ENCODE peak calls at places on chromosomes 7 and 10, in five cellular contexts. One of them, this sample, is unnamed.

GRCh38 chr10:16901102-16901501 is 83.9 kb upstream of the RSU1 start:
- DNase-seq in RPMI8226: no peak
- DNase-seq in cerebellum: no peak
- DNase-seq in skeletal muscle cell: no peak
- DNase-seq in activated B cell treated with CpG ODN at 0.5 μM for 24 hours: no peak
- DNase-seq in this sample: no peak

GRCh38 chr10:91251430-91252056 is 31.1 kb downstream of the PCGF5 start:
- DNase-seq in cerebellum: peak
- DNase-seq in skeletal muscle cell: peak
- DNase-seq in activated B cell treated with CpG ODN at 0.5 μM for 24 hours: no peak
- DNase-seq in RPMI8226: peak
- DNase-seq in this sample: no peak

GRCh38 chr7:2205036-2205780 is 27.5 kb downstream of the MAD1L1 start:
- DNase-seq in skeletal muscle cell: no peak
- DNase-seq in activated B cell treated with CpG ODN at 0.5 μM for 24 hours: no peak
- DNase-seq in cerebellum: no peak
- DNase-seq in RPMI8226: no peak
- DNase-seq in this sample: no peak

GRCh38 chr10:59508296-59508695 is 145.9 kb upstream of the FAM13C start:
- DNase-seq in RPMI8226: no peak
- DNase-seq in skeletal muscle cell: no peak
- DNase-seq in activated B cell treated with CpG ODN at 0.5 μM for 24 hours: no peak
- DNase-seq in cerebellum: no peak
- DNase-seq in this sample: no peak

GRCh38 chr10:42988517-42989395 is 88.1 kb upstream of the RET start:
- DNase-seq in RPMI8226: no peak
- DNase-seq in activated B cell treated with CpG ODN at 0.5 μM for 24 hours: no peak
- DNase-seq in skeletal muscle cell: no peak
- DNase-seq in cerebellum: no peak
- DNase-seq in this sample: no peak

GRCh38 chr10:15801641-15802040 is 58.7 kb downstream of the MINDY3 start:
- DNase-seq in RPMI8226: no peak
- DNase-seq in activated B cell treated with CpG ODN at 0.5 μM for 24 hours: no peak
- DNase-seq in cerebellum: no peak
- DNase-seq in skeletal muscle cell: no peak
- DNase-seq in this sample: no peak

GRCh38 chr7:98974906-98975816 is 96.8 kb downstream of the TRRAP start:
- DNase-seq in RPMI8226: no peak
- DNase-seq in activated B cell treated with CpG ODN at 0.5 μM for 24 hours: no peak
- DNase-seq in skeletal muscle cell: no peak
- DNase-seq in cerebellum: peak
- DNase-seq in this sample: no peak

GRCh38 chr7:143120696-143121405 is 11.0 kb upstream of the PIP start:
- DNase-seq in skeletal muscle cell: no peak
- DNase-seq in cerebellum: no peak
- DNase-seq in activated B cell treated with CpG ODN at 0.5 μM for 24 hours: no peak
- DNase-seq in RPMI8226: no peak
- DNase-seq in this sample: no peak

GRCh38 chr10:132151286-132151950 is 35.3 kb upstream of the DPYSL4 start:
- DNase-seq in activated B cell treated with CpG ODN at 0.5 μM for 24 hours: no peak
- DNase-seq in skeletal muscle cell: no peak
- DNase-seq in cerebellum: no peak
- DNase-seq in RPMI8226: no peak
- DNase-seq in this sample: no peak

GRCh38 chr10:71657604-71658348 is 61.8 kb downstream of the C10orf105 start:
- DNase-seq in RPMI8226: no peak
- DNase-seq in activated B cell treated with CpG ODN at 0.5 μM for 24 hours: no peak
- DNase-seq in skeletal muscle cell: no peak
- DNase-seq in cerebellum: no peak
- DNase-seq in this sample: no peak

GRCh38 chr7:43163885-43164284 is 51.4 kb downstream of the HECW1 start:
- DNase-seq in activated B cell treated with CpG ODN at 0.5 μM for 24 hours: no peak
- DNase-seq in RPMI8226: no peak
- DNase-seq in skeletal muscle cell: no peak
- DNase-seq in cerebellum: peak
- DNase-seq in this sample: no peak

GRCh38 chr10:133403359-133403758 is 9.4 kb downstream of the MTG1 start:
- DNase-seq in skeletal muscle cell: no peak
- DNase-seq in RPMI8226: no peak
- DNase-seq in activated B cell treated with CpG ODN at 0.5 μM for 24 hours: no peak
- DNase-seq in cerebellum: no peak
- DNase-seq in this sample: no peak

GRCh38 chr10:43649149-43649523 is 455 bp upstream of the ZNF32 start:
- DNase-seq in RPMI8226: no peak
- DNase-seq in activated B cell treated with CpG ODN at 0.5 μM for 24 hours: no peak
- DNase-seq in cerebellum: no peak
- DNase-seq in skeletal muscle cell: no peak
- DNase-seq in this sample: no peak

GRCh38 chr10:28054211-28054888 is 55.5 kb upstream of the ODAD2 start:
- DNase-seq in RPMI8226: no peak
- DNase-seq in cerebellum: no peak
- DNase-seq in skeletal muscle cell: peak
- DNase-seq in activated B cell treated with CpG ODN at 0.5 μM for 24 hours: no peak
- DNase-seq in this sample: no peak

GRCh38 chr7:148356303-148356702 is 234.3 kb upstream of the C7orf33 start:
- DNase-seq in RPMI8226: no peak
- DNase-seq in cerebellum: no peak
- DNase-seq in skeletal muscle cell: no peak
- DNase-seq in activated B cell treated with CpG ODN at 0.5 μM for 24 hours: no peak
- DNase-seq in this sample: no peak

GRCh38 chr7:155911471-155912105 is 99.3 kb upstream of the SHH start:
- DNase-seq in cerebellum: no peak
- DNase-seq in activated B cell treated with CpG ODN at 0.5 μM for 24 hours: no peak
- DNase-seq in skeletal muscle cell: no peak
- DNase-seq in RPMI8226: no peak
- DNase-seq in this sample: no peak

GRCh38 chr10:5070648-5071410 is 23.4 kb upstream of the AKR1C3 start:
- DNase-seq in RPMI8226: no peak
- DNase-seq in cerebellum: no peak
- DNase-seq in activated B cell treated with CpG ODN at 0.5 μM for 24 hours: no peak
- DNase-seq in skeletal muscle cell: no peak
- DNase-seq in this sample: no peak

GRCh38 chr7:73526892-73527821 is 5.1 kb upstream of the BAZ1B start:
- DNase-seq in skeletal muscle cell: no peak
- DNase-seq in cerebellum: no peak
- DNase-seq in activated B cell treated with CpG ODN at 0.5 μM for 24 hours: no peak
- DNase-seq in RPMI8226: peak
- DNase-seq in this sample: no peak

GRCh38 chr10:8375137-8375536 is 320.6 kb downstream of the GATA3 start:
- DNase-seq in RPMI8226: no peak
- DNase-seq in cerebellum: no peak
- DNase-seq in activated B cell treated with CpG ODN at 0.5 μM for 24 hours: no peak
- DNase-seq in skeletal muscle cell: no peak
- DNase-seq in this sample: no peak

GRCh38 chr7:40903872-40904271 is 769.1 kb downstream of the SUGCT start:
- DNase-seq in activated B cell treated with CpG ODN at 0.5 μM for 24 hours: no peak
- DNase-seq in skeletal muscle cell: no peak
- DNase-seq in cerebellum: no peak
- DNase-seq in RPMI8226: no peak
- DNase-seq in this sample: no peak

GRCh38 chr7:74141705-74142104 is 32.5 kb upstream of the EIF4H start:
- DNase-seq in activated B cell treated with CpG ODN at 0.5 μM for 24 hours: no peak
- DNase-seq in RPMI8226: no peak
- DNase-seq in skeletal muscle cell: no peak
- DNase-seq in cerebellum: no peak
- DNase-seq in this sample: no peak

GRCh38 chr7:108603922-108604684 is 34.4 kb downstream of the DNAJB9 start:
- DNase-seq in activated B cell treated with CpG ODN at 0.5 μM for 24 hours: no peak
- DNase-seq in cerebellum: no peak
- DNase-seq in RPMI8226: no peak
- DNase-seq in skeletal muscle cell: no peak
- DNase-seq in this sample: no peak

GRCh38 chr10:86261470-86261869 is 105.1 kb downstream of the GRID1 start:
- DNase-seq in cerebellum: no peak
- DNase-seq in skeletal muscle cell: no peak
- DNase-seq in activated B cell treated with CpG ODN at 0.5 μM for 24 hours: no peak
- DNase-seq in RPMI8226: no peak
- DNase-seq in this sample: no peak

GRCh38 chr7:72709909-72710308 is 118.1 kb downstream of the TYW1B start:
- DNase-seq in skeletal muscle cell: no peak
- DNase-seq in RPMI8226: no peak
- DNase-seq in activated B cell treated with CpG ODN at 0.5 μM for 24 hours: no peak
- DNase-seq in cerebellum: no peak
- DNase-seq in this sample: no peak

GRCh38 chr10:29266641-29267040 is 22.2 kb upstream of the LYZL1 start:
- DNase-seq in cerebellum: peak
- DNase-seq in RPMI8226: no peak
- DNase-seq in activated B cell treated with CpG ODN at 0.5 μM for 24 hours: no peak
- DNase-seq in skeletal muscle cell: no peak
- DNase-seq in this sample: no peak

GRCh38 chr10:132575320-132576201 is 38.0 kb downstream of the INPP5A start:
- DNase-seq in skeletal muscle cell: peak
- DNase-seq in RPMI8226: no peak
- DNase-seq in activated B cell treated with CpG ODN at 0.5 μM for 24 hours: peak
- DNase-seq in cerebellum: no peak
- DNase-seq in this sample: no peak

GRCh38 chr7:2971914-2972530 is 71.6 kb downstream of the CARD11 start:
- DNase-seq in RPMI8226: peak
- DNase-seq in cerebellum: no peak
- DNase-seq in activated B cell treated with CpG ODN at 0.5 μM for 24 hours: no peak
- DNase-seq in skeletal muscle cell: no peak
- DNase-seq in this sample: no peak

GRCh38 chr7:98805956-98806838 is 63.6 kb downstream of the TMEM130 start:
- DNase-seq in RPMI8226: no peak
- DNase-seq in activated B cell treated with CpG ODN at 0.5 μM for 24 hours: no peak
- DNase-seq in skeletal muscle cell: no peak
- DNase-seq in cerebellum: no peak
- DNase-seq in this sample: no peak

GRCh38 chr10:49108656-49109055 is 6.7 kb downstream of the VSTM4 start:
- DNase-seq in cerebellum: no peak
- DNase-seq in RPMI8226: no peak
- DNase-seq in skeletal muscle cell: no peak
- DNase-seq in activated B cell treated with CpG ODN at 0.5 μM for 24 hours: no peak
- DNase-seq in this sample: no peak

GRCh38 chr10:8013011-8013410 is 41.5 kb upstream of the GATA3 start:
- DNase-seq in RPMI8226: no peak
- DNase-seq in activated B cell treated with CpG ODN at 0.5 μM for 24 hours: no peak
- DNase-seq in cerebellum: no peak
- DNase-seq in skeletal muscle cell: no peak
- DNase-seq in this sample: no peak

GRCh38 chr10:5557040-5557721 is 32.4 kb downstream of the CALML3 start:
- DNase-seq in RPMI8226: no peak
- DNase-seq in activated B cell treated with CpG ODN at 0.5 μM for 24 hours: no peak
- DNase-seq in cerebellum: no peak
- DNase-seq in skeletal muscle cell: no peak
- DNase-seq in this sample: no peak

GRCh38 chr7:95788288-95788687 is 15.9 kb downstream of the DYNC1I1 start:
- DNase-seq in skeletal muscle cell: no peak
- DNase-seq in cerebellum: no peak
- DNase-seq in RPMI8226: no peak
- DNase-seq in activated B cell treated with CpG ODN at 0.5 μM for 24 hours: no peak
- DNase-seq in this sample: no peak